ENCODE peak calls at places on chromosomes 4 and X, in six cellular contexts. One of them, this sample, is unnamed.

GRCh38 chr4:143488684-143489083 is 24.8 kb upstream of the SMARCA5 start:
- DNase-seq in coronary artery: no peak
- DNase-seq in hypothalamus: no peak
- DNase-seq in AG09319: no peak
- DNase-seq in GDM1: no peak
- DNase-seq in LHCN-M2: no peak
- DNase-seq in this sample: no peak

GRCh38 chrX:67435536-67435935 is 108.3 kb upstream of the AR start:
- DNase-seq in hypothalamus: no peak
- DNase-seq in coronary artery: no peak
- DNase-seq in GDM1: no peak
- DNase-seq in LHCN-M2: no peak
- DNase-seq in AG09319: no peak
- DNase-seq in this sample: no peak

GRCh38 chr4:8215001-8215427 is 15.9 kb downstream of the SH3TC1 start:
- DNase-seq in LHCN-M2: peak
- DNase-seq in AG09319: peak
- DNase-seq in GDM1: no peak
- DNase-seq in hypothalamus: no peak
- DNase-seq in coronary artery: no peak
- DNase-seq in this sample: peak

GRCh38 chr4:76087007-76087769 is 12.7 kb downstream of the ART3 start:
- DNase-seq in LHCN-M2: peak
- DNase-seq in AG09319: peak
- DNase-seq in coronary artery: no peak
- DNase-seq in GDM1: peak
- DNase-seq in hypothalamus: peak
- DNase-seq in this sample: peak

GRCh38 chr4:40976343-40976742 is 226.6 kb downstream of the NSUN7 start:
- DNase-seq in LHCN-M2: peak
- DNase-seq in AG09319: peak
- DNase-seq in coronary artery: no peak
- DNase-seq in GDM1: no peak
- DNase-seq in hypothalamus: no peak
- DNase-seq in this sample: peak

GRCh38 chrX:56764153-56764974 is 35.3 kb downstream of the NBDY start:
- DNase-seq in hypothalamus: no peak
- DNase-seq in coronary artery: peak
- DNase-seq in LHCN-M2: peak
- DNase-seq in AG09319: peak
- DNase-seq in GDM1: no peak
- DNase-seq in this sample: peak

GRCh38 chr4:1985287-1985686 is 23.5 kb downstream of the NELFA start:
- DNase-seq in LHCN-M2: no peak
- DNase-seq in hypothalamus: no peak
- DNase-seq in GDM1: no peak
- DNase-seq in coronary artery: peak
- DNase-seq in AG09319: no peak
- DNase-seq in this sample: no peak

GRCh38 chr4:84493092-84493850 is 5.8 kb downstream of the NKX6-1 start:
- DNase-seq in LHCN-M2: no peak
- DNase-seq in coronary artery: no peak
- DNase-seq in AG09319: no peak
- DNase-seq in GDM1: no peak
- DNase-seq in hypothalamus: no peak
- DNase-seq in this sample: no peak

GRCh38 chr4:111821342-111821741 is 323.9 kb upstream of the FAM241A start:
- DNase-seq in hypothalamus: no peak
- DNase-seq in AG09319: no peak
- DNase-seq in GDM1: no peak
- DNase-seq in LHCN-M2: no peak
- DNase-seq in coronary artery: no peak
- DNase-seq in this sample: no peak

GRCh38 chrX:34875204-34875603 is 67.4 kb upstream of the FAM47B start:
- DNase-seq in LHCN-M2: peak
- DNase-seq in coronary artery: no peak
- DNase-seq in AG09319: no peak
- DNase-seq in hypothalamus: no peak
- DNase-seq in GDM1: no peak
- DNase-seq in this sample: peak

GRCh38 chr4:97153042-97153441 is 990.2 kb downstream of the STPG2 start:
- DNase-seq in LHCN-M2: peak
- DNase-seq in hypothalamus: no peak
- DNase-seq in AG09319: no peak
- DNase-seq in coronary artery: no peak
- DNase-seq in GDM1: no peak
- DNase-seq in this sample: no peak

GRCh38 chrX:39886282-39886681 is 211.5 kb downstream of the BCOR start:
- DNase-seq in coronary artery: no peak
- DNase-seq in AG09319: no peak
- DNase-seq in LHCN-M2: no peak
- DNase-seq in hypothalamus: no peak
- DNase-seq in GDM1: no peak
- DNase-seq in this sample: no peak